ENCODE peak calls at places on chromosome 10, in eight cellular contexts. M, S, R, E, J, A, Y and N are unnamed samples.

GRCh38 chr10:110496553-110497437 is 912 bp upstream of the DUSP5 start:
- DNase-seq in M (no peak), S (no peak), R (no peak), E (no peak), J (no peak), A (no peak), Y (no peak), N (no peak)

GRCh38 chr10:125599194-125599593 is 83.8 kb downstream of the TEX36 start:
- DNase-seq in M (no peak), S (no peak), R (no peak), E (no peak), J (no peak), A (no peak), Y (no peak), N (no peak)

GRCh38 chr10:17209931-17210330 is 8.5 kb upstream of the TRDMT1 start:
- DNase-seq in M (no peak), S (no peak), R (no peak), E (no peak), J (no peak), A (no peak), Y (no peak), N (no peak)

GRCh38 chr10:74103560-74104248 is 46.9 kb downstream of the AP3M1 start:
- DNase-seq in M (no peak), S (no peak), R (no peak), E (no peak), J (no peak), A (peak), Y (peak), N (no peak)

GRCh38 chr10:45809829-45810228 is 37.5 kb downstream of the AGAP4 start:
- DNase-seq in M (no peak), S (no peak), R (no peak), E (no peak), J (no peak), A (peak), Y (no peak), N (no peak)

GRCh38 chr10:14658331-14659122 is 116.2 kb downstream of the FAM107B start:
- DNase-seq in M (no peak), S (no peak), R (no peak), E (no peak), J (no peak), A (peak), Y (peak), N (no peak)

GRCh38 chr10:97822261-97822687 is 27.4 kb upstream of the GOLGA7B start:
- DNase-seq in M (peak), S (no peak), R (no peak), E (no peak), J (no peak), A (no peak), Y (no peak), N (no peak)

GRCh38 chr10:133276435-133277201 is at the start of gene ADAM8:
- DNase-seq in M (no peak), S (no peak), R (no peak), E (peak), J (peak), A (no peak), Y (no peak), N (no peak)

GRCh38 chr10:112435013-112435619 is 11.6 kb downstream of the ZDHHC6 start:
- DNase-seq in M (no peak), S (no peak), R (no peak), E (no peak), J (no peak), A (peak), Y (peak), N (no peak)

GRCh38 chr10:121926157-121926556 is 1.7 kb downstream of the ATE1 start:
- DNase-seq in M (no peak), S (no peak), R (no peak), E (no peak), J (no peak), A (no peak), Y (no peak), N (no peak)

GRCh38 chr10:79491171-79491835 is 21.0 kb upstream of the EIF5AL1 start:
- DNase-seq in M (no peak), S (no peak), R (no peak), E (peak), J (no peak), A (no peak), Y (no peak), N (no peak)

GRCh38 chr10:116723428-116724281 is 18.7 kb downstream of the HSPA12A start:
- DNase-seq in M (no peak), S (peak), R (no peak), E (no peak), J (no peak), A (no peak), Y (no peak), N (no peak)

GRCh38 chr10:22335204-22335956 is 9.9 kb upstream of the SPAG6 start:
- DNase-seq in M (peak), S (peak), R (no peak), E (peak), J (peak), A (peak), Y (no peak), N (no peak)

DNA sequence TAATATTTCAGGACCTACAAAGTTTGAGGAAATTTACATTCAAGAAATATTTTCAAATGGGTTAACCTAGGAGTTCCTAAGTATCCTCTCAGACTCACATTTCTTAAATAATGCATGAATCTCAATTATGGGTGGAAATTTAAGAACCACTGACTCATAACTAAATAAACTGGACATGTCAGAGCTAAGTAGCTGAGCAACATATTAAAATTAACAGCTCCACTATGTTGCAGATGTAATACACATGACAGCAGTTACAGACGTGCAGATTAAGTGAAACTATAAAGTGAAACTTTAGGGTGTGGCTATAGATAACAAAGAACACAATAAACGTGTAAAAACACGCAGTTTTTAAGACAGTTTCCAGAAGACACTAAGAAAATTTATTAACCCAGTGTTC is 25.5 kb downstream of the DNMBP start:
- DNase-seq in M (no peak), S (no peak), R (no peak), E (no peak), J (no peak), A (no peak), Y (no peak), N (no peak)
- H3K4me3 ChIP-seq in M (no peak), S (no peak), R (no peak), E (no peak), J (no peak), A (no peak), Y (no peak), N (no peak)

GRCh38 chr10:58384999-58385783 is at the start of gene TFAM:
- DNase-seq in M (peak), S (peak), R (peak), E (peak), J (peak), A (peak), Y (peak), N (peak)
- TF ChIP-seq POLR2A in M (no peak), S (peak), R (peak), E (no peak), J (peak), A (peak), Y (peak), N (no peak)

GRCh38 chr10:91745086-91745831 is 53.0 kb upstream of the TNKS2 start:
- DNase-seq in M (peak), S (no peak), R (no peak), E (no peak), J (no peak), A (peak), Y (peak), N (no peak)
- TF ChIP-seq CTCF in M (peak), S (no peak), R (no peak), E (peak), J (no peak), A (peak), Y (peak), N (no peak)

GRCh38 chr10:119517235-119518141 is 25.0 kb downstream of the RGS10 start:
- DNase-seq in M (no peak), S (no peak), R (no peak), E (no peak), J (peak), A (no peak), Y (no peak), N (peak)
- H3K4me3 ChIP-seq in M (no peak), S (no peak), R (no peak), E (no peak), J (no peak), A (no peak), Y (no peak), N (no peak)

DNA sequence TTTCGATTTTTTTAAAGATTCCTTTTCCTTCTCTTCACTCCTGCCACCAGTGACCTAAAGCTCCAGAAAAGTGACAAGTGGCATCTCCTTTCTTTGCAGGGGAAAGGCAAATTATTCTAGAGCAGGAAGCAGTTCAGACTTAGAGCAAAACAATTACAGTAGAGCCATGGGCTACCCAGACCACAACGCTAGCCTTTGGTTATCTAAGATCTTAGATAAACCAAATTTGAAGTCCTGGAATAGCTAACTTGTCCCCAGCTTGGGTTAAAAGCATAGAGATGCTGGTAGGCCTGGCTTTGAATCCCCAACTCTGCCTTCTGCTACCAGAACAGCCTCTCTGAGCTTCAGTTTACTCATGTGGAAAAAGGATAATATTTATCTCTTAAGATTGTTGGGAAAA is 38.4 kb downstream of the LGI1 start:
- DNase-seq in M (no peak), S (no peak), R (no peak), E (no peak), J (no peak), A (no peak), Y (no peak), N (no peak)
- TF ChIP-seq POLR2A in M (no peak), S (no peak), R (no peak), E (no peak), J (no peak), A (no peak), Y (no peak), N (no peak)

DNA sequence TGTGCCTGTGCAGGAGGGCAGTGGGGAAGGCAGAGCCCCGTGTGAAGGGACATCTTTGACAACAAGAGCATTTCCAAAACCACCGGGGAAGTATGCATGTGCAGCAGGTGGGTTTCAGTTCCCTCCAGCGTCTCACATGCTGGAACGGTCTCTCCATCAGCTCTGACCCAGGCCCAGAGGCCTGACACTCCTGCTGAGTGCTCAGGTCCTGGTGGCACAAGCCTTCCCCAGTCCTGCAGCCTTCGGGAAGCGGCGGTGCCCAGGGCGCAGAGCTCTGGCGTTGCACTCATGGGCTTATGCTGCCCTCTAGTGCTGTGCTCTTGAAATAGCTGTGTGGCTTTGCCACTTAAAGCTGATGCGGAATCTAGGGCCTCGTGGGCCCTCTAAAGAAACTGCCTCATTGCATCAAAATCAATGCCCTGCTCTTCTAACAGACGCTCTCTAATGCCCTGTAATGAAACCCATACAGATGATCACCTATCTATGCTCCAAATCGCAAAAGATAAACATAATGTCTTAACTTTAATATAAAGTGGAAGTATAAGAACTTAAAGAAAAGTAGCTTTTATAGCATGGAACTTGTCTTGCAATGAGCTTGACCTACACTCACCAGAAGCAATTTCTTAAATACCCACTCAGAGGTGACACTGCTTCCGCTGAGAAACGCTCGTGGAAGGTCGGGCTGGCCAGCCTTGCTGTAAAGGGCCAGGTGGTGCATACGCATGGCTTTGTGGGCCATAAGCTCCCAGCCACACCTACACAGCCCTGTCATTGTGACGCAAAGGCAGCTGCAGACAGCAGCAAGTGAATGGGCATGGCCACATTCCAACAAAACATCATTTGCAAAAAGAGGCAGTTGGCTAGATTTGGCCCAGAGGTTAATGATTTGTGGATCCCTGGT is 38.6 kb downstream of the CLRN3 start:
- DNase-seq in M (peak), S (peak), R (peak), E (no peak), J (peak), A (peak), Y (peak), N (peak)
- TF ChIP-seq CTCF in M (peak), S (peak), R (peak), E (peak), J (peak), A (peak), Y (peak), N (no peak)

GRCh38 chr10:43402176-43402575 is 6.8 kb downstream of the HNRNPF start:
- DNase-seq in M (no peak), S (no peak), R (no peak), E (no peak), J (no peak), A (no peak), Y (no peak), N (no peak)
- H3K4me3 ChIP-seq in M (no peak), S (no peak), R (no peak), E (no peak), J (no peak), A (no peak), Y (no peak), N (no peak)

GRCh38 chr10:102834143-102834542 is 3.1 kb downstream of the CYP17A1 start:
- DNase-seq in M (peak), S (no peak), R (no peak), E (no peak), J (no peak), A (peak), Y (no peak), N (no peak)

GRCh38 chr10:102832987-102833386 is 4.2 kb downstream of the CYP17A1 start:
- DNase-seq in M (peak), S (no peak), R (no peak), E (no peak), J (no peak), A (no peak), Y (no peak), N (no peak)

GRCh38 chr10:102835007-102835482 is 2.2 kb downstream of the CYP17A1 start:
- DNase-seq in M (peak), S (peak), R (peak), E (peak), J (peak), A (peak), Y (peak), N (peak)

GRCh38 chr10:102841827-102842345 is 4.7 kb upstream of the CYP17A1 start:
- DNase-seq in M (peak), S (no peak), R (no peak), E (no peak), J (no peak), A (no peak), Y (no peak), N (no peak)

DNA sequence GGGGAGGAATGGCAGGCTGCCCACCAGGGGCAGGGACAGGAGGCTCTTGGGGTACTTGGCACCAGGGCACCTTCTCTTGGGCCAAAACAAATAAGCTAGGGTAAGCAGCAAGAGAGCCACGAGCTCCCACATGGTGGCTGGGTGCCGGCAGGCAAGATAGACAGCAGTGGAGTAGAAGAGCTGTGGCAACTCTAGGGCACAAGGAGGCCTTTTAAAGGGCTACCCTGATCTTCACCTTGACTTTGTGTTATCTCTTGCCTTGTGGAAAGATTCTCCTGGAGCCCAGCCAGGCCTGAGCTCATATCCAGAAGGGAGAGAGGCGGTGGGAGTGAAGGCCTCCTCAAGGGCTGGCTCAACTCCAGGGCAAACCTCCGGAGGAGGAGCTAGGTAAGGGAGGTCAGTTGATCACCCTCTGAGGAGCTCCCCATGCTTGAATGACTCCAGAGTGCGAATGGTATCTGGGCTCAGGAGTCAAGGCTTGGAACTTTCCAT is at the start of gene CYP17A1:
- DNase-seq in M (peak), S (no peak), R (peak), E (no peak), J (no peak), A (no peak), Y (no peak), N (no peak)
- TF ChIP-seq POLR2A in M (no peak), S (no peak), R (no peak), E (no peak), J (no peak), A (no peak), Y (no peak), N (no peak)

DNA sequence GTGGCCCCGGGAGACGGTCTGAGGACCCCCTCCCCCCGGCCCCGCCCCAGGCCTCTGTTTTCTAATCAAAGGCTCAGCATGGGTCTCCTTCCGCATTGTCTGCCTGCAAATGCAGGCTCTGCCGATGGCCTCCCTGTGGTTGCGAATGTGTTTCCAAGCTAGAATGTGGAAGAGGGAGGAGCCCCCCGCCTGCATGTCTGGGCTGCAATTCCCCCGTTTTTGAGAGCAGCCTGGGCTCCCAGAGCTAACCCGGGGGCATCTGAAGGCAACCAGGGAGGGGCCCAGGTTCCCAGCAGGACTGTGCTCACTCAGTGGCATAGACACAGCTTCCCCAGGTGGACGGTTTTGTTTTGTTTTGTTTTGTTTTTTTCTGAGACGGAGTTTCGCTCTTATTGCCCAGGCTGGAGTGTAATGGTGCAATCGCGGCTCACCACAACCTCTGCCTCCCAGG is 223.8 kb upstream of the PPP2R2D start:
- DNase-seq in M (no peak), S (no peak), R (no peak), E (no peak), J (no peak), A (no peak), Y (no peak), N (no peak)
- TF ChIP-seq CTCF in M (no peak), S (no peak), R (no peak), E (no peak), J (no peak), A (no peak), Y (no peak), N (no peak)

GRCh38 chr10:62046522-62047239 is 145.2 kb downstream of the ARID5B start:
- DNase-seq in M (peak), S (peak), R (peak), E (no peak), J (no peak), A (no peak), Y (no peak), N (no peak)
- H3K4me3 ChIP-seq in M (no peak), S (no peak), R (no peak), E (no peak), J (no peak), A (no peak), Y (no peak), N (no peak)